ENCODE peak calls at places on chromosomes 7 and 10, in ten cellular contexts. H is transverse colon; R is body of pancreas; O is HepG2; G is BJ; A is mammary epithelial cell; U is ovary; E is fibroblast of lung; J is CD8-positive, alpha-beta T cell; Z is DND-41. C is an unnamed sample.

GRCh38 chr10:18117272-18117671 is 23.0 kb upstream of the CACNB2 start:
- DNase-seq in A (no peak), R (no peak), U (no peak), J (no peak), O (no peak), E (no peak), Z (no peak), H (no peak), G (no peak), C (no peak)

GRCh38 chr10:86836044-86836443 is 79.6 kb downstream of the BMPR1A start:
- DNase-seq in H (no peak), G (no peak), R (no peak), J (no peak), E (peak; percentile 34), O (no peak), U (no peak), Z (no peak), A (no peak), C (no peak)

GRCh38 chr7:50626971-50627370 is 61.8 kb upstream of the DDC start:
- DNase-seq in J (no peak), E (no peak), U (no peak), Z (no peak), H (no peak), G (no peak), O (no peak), R (no peak), A (no peak), C (no peak)

GRCh38 chr7:131604841-131605279 is 48.4 kb upstream of the PODXL start:
- DNase-seq in H (no peak), E (peak; percentile 75), G (peak; percentile 83), A (peak; percentile 75), Z (no peak), R (no peak), U (no peak), J (no peak), O (no peak), C (no peak)

GRCh38 chr7:8284606-8285005 is 22.6 kb upstream of the ICA1 start:
- DNase-seq in A (no peak), Z (no peak), U (no peak), O (no peak), E (no peak), G (no peak), J (no peak), R (peak; percentile 79), H (peak; percentile 64), C (no peak)

GRCh38 chr10:7512487-7512886 is 101.7 kb upstream of the SFMBT2 start:
- DNase-seq in H (no peak), A (no peak), R (no peak), Z (peak; percentile 81), U (no peak), E (no peak), J (no peak), O (peak; percentile 36), G (no peak), C (no peak)

GRCh38 chr10:129323311-129323710 is 143.7 kb upstream of the MGMT start:
- DNase-seq in E (no peak), G (no peak), J (no peak), R (no peak), U (no peak), O (no peak), A (no peak), H (no peak), Z (no peak), C (no peak)

GRCh38 chr10:30553625-30554442 is 75.7 kb downstream of the LYZL2 start:
- DNase-seq in H (peak; percentile 82), U (peak; percentile 68), O (peak; percentile 57), Z (no peak), G (peak; percentile 20), J (no peak), R (peak; percentile 36), E (peak; percentile 18), A (no peak), C (no peak)

GRCh38 chr10:17075510-17075909 is 54.1 kb downstream of the CUBN start:
- DNase-seq in R (no peak), U (no peak), G (peak; percentile 90), A (peak; percentile 90), H (no peak), J (no peak), E (peak; percentile 96), Z (no peak), O (peak; percentile 18), C (peak; percentile 97)

GRCh38 chr10:72638586-72639440 is 12.9 kb upstream of the MICU1 start:
- DNase-seq in U (no peak), J (no peak), E (no peak), O (peak; percentile 83), R (no peak), A (no peak), Z (no peak), G (no peak), H (no peak), C (no peak)

GRCh38 chr7:124722292-124722691 is 43.3 kb downstream of the GPR37 start:
- DNase-seq in Z (no peak), E (peak; percentile 53), R (no peak), G (no peak), U (no peak), H (no peak), A (no peak), O (no peak), J (no peak), C (peak; percentile 22)

GRCh38 chr7:100547872-100548271 is 8.9 kb downstream of the AGFG2 start:
- DNase-seq in R (peak; percentile 57), O (no peak), A (no peak), E (peak; percentile 16), Z (no peak), U (peak; percentile 61), H (no peak), J (no peak), G (no peak), C (no peak)

GRCh38 chr10:11547111-11547625 is 64.3 kb downstream of the USP6NL start:
- DNase-seq in Z (no peak), A (peak; percentile 46), H (no peak), R (no peak), J (no peak), G (no peak), U (no peak), E (peak; percentile 15), O (peak; percentile 55), C (peak; percentile 76)

GRCh38 chr10:74967850-74968620 is 141.6 kb downstream of the KAT6B start:
- DNase-seq in A (no peak), E (no peak), G (no peak), O (peak; percentile 37), R (no peak), U (no peak), H (no peak), J (no peak), Z (no peak), C (peak; percentile 35)

GRCh38 chr7:30728591-30729100 is 23.3 kb upstream of the INMT start:
- DNase-seq in A (no peak), U (no peak), Z (no peak), O (no peak), G (no peak), R (no peak), E (no peak), J (no peak), H (no peak), C (no peak)
- H3K27me3 ChIP-seq in A (no peaks in the 10 kb centered on the region), U (no peaks in the 10 kb centered on the region), Z (no peaks in the 10 kb centered on the region), O (peaks cover 4% of the 10 kb centered on the region), G (peaks cover 35% of the 10 kb centered on the region), R (no peaks in the 10 kb centered on the region), E (peaks cover 16% of the 10 kb centered on the region), J (no peaks in the 10 kb centered on the region), H (no peaks in the 10 kb centered on the region), C (peaks cover 3% of the 10 kb centered on the region)

GRCh38 chr7:140564643-140565042 is 76.0 kb downstream of the DENND2A start:
- DNase-seq in G (no peak), U (no peak), O (no peak), E (peak; percentile 64), R (no peak), A (peak; percentile 62), Z (no peak), J (no peak), H (no peak), C (peak; percentile 96)

GRCh38 chr7:140571537-140572122 is 69.0 kb downstream of the DENND2A start:
- DNase-seq in Z (no peak), O (no peak), G (no peak), U (no peak), H (no peak), A (peak; percentile 65), E (peak; percentile 36), J (no peak), R (no peak), C (peak; percentile 79)

GRCh38 chr7:140570120-140570519 is 70.5 kb downstream of the DENND2A start:
- DNase-seq in O (no peak), U (no peak), G (no peak), J (no peak), H (no peak), E (no peak), R (no peak), Z (no peak), A (no peak), C (no peak)

GRCh38 chr7:140562921-140563600 is 77.6 kb downstream of the DENND2A start:
- DNase-seq in O (no peak), G (no peak), U (no peak), J (no peak), R (no peak), Z (no peak), A (no peak), H (no peak), E (peak; percentile 64), C (no peak)

GRCh38 chr7:140568021-140568813 is 72.4 kb downstream of the DENND2A start:
- DNase-seq in G (no peak), A (no peak), H (no peak), J (no peak), O (no peak), R (no peak), U (no peak), E (no peak), Z (no peak), C (no peak)
- H3K36me3 ChIP-seq in G (no peaks in the 10 kb centered on the region), A (no peaks in the 10 kb centered on the region), H (no peaks in the 10 kb centered on the region), J (no peaks in the 10 kb centered on the region), O (no peaks in the 10 kb centered on the region), R (no peaks in the 10 kb centered on the region), U (no peaks in the 10 kb centered on the region), E (peaks cover 1% of the 10 kb centered on the region), Z (no peaks in the 10 kb centered on the region), C (no peaks in the 10 kb centered on the region)

GRCh38 chr10:101141622-101142532 is 10.8 kb downstream of the TLX1 start:
- DNase-seq in G (peak; percentile 13), U (peak; percentile 78), O (peak; percentile 71), H (peak; percentile 84), E (peak; percentile 61), R (peak; percentile 84), Z (peak; percentile 78), A (peak; percentile 74), J (peak; percentile 83), C (peak; percentile 71)
- H3K27me3 ChIP-seq in G (peaks cover 69% of the 10 kb centered on the region), U (peaks cover 7% of the 10 kb centered on the region), O (peaks cover 12% of the 10 kb centered on the region), H (peaks cover 100% of the 10 kb centered on the region), E (peaks cover 78% of the 10 kb centered on the region), R (no peaks in the 10 kb centered on the region), Z (peaks cover 27% of the 10 kb centered on the region), A (peaks cover 30% of the 10 kb centered on the region), J (peaks cover 72% of the 10 kb centered on the region), C (peaks cover 64% of the 10 kb centered on the region)

DNA sequence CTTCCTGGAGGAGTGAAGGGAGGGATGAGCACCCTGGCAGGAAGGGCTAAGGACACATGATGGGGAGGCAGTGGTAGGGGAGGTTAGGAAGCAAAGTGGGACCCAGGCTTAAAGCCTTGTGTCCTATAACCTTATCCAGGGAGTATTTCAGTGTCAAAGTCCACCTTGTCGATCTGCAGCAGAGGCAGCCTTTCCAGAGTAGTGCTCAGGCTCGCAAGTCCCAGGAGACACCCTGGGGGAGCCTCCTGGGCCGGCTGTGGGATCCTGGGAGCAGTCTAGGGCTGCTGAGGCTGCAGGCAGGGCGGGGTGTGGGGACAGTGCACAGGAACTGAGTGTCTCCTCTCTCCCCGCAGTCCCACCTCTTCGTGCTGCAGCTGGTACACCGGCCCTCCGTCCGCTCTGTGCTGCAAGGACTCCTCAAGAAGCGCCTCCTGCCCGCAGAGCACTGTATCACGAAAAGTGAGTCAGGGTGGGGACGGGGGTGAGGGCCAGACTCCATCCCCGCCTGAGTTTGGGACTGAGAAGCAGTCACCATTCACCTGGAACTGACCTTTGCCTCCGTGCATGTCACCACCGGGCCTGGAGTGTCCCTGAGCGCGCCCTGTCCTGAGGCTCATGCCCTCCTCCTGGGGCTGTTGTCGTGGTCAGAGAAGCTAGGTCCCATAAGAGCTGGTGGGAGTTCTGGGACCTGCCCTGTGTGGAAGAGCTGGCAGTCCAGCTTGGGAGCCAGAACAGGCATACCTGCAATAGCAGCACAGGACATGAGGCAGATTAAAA is 45.3 kb upstream of the PPIF start:
- DNase-seq in J (no peak), E (no peak), G (no peak), O (no peak), R (no peak), A (no peak), U (no peak), H (no peak), Z (no peak), C (no peak)
- H3K36me3 ChIP-seq in J (peaks cover 8% of the 10 kb centered on the region), E (peaks cover 56% of the 10 kb centered on the region), G (peaks cover 77% of the 10 kb centered on the region), O (peaks cover 57% of the 10 kb centered on the region), R (peaks cover 65% of the 10 kb centered on the region), A (peaks cover 16% of the 10 kb centered on the region), U (no peaks in the 10 kb centered on the region), H (peaks cover 56% of the 10 kb centered on the region), Z (peaks cover 93% of the 10 kb centered on the region), C (peaks cover 71% of the 10 kb centered on the region)

C was measured in bronchial epithelial cell.